ENCODE peak calls at places on chromosomes 7 and 10, in nine cellular contexts. C, H, G, T, M, N, W, A and R are unnamed samples.

GRCh38 chr10:127424594-127425264 is 124.4 kb upstream of the NPS start:
- DNase-seq in C (no peak), H (no peak), G (no peak), T (no peak), M (no peak), N (no peak), W (peak; percentile 44), A (no peak), R (no peak)

GRCh38 chr10:37109000-37109399 is 16.4 kb upstream of the ANKRD30A start:
- DNase-seq in C (no peak), H (no peak), G (no peak), T (peak; percentile 41), M (no peak), N (no peak), W (no peak), A (no peak), R (no peak)

GRCh38 chr10:77392236-77392721 is 245.3 kb downstream of the KCNMA1 start:
- DNase-seq in C (no peak), H (no peak), G (peak; percentile 42), T (no peak), M (no peak), N (no peak), W (peak; percentile 72), A (no peak), R (no peak)

GRCh38 chr7:30687604-30688003 is 5.3 kb upstream of the CRHR2 start:
- DNase-seq in C (no peak), H (no peak), G (no peak), T (no peak), M (no peak), N (no peak), W (no peak), A (no peak), R (no peak)

GRCh38 chr7:104137971-104138370 is 69.8 kb downstream of the ORC5 start:
- DNase-seq in C (no peak), H (no peak), G (no peak), T (no peak), M (no peak), N (no peak), W (peak; percentile 68), A (no peak), R (no peak)

GRCh38 chr10:50551894-50552293 is 71.9 kb downstream of the SGMS1 start:
- DNase-seq in C (no peak), H (no peak), G (no peak), T (no peak), M (no peak), N (no peak), W (no peak), A (no peak), R (no peak)

GRCh38 chr7:149783386-149784250 is 10.2 kb upstream of the ZNF467 start:
- DNase-seq in C (peak; percentile 66), H (no peak), G (no peak), T (no peak), M (no peak), N (peak; percentile 44), W (no peak), A (no peak), R (no peak)

GRCh38 chr7:1418505-1419309 is 40.6 kb downstream of the MICALL2 start:
- DNase-seq in C (peak; percentile 89), H (no peak), G (peak; percentile 18), T (peak; percentile 15), M (peak; percentile 41), N (no peak), W (no peak), A (no peak), R (peak; percentile 75)

GRCh38 chr10:119207713-119208552 is 562 bp downstream of the GRK5 start:
- DNase-seq in C (peak; percentile 66), H (peak; percentile 56), G (peak; percentile 59), T (peak; percentile 39), M (no peak), N (peak; percentile 82), W (peak; percentile 53), A (no peak), R (peak; percentile 54)

GRCh38 chr10:65341323-65341922 is 1584.4 kb upstream of the LRRTM3 start:
- DNase-seq in C (no peak), H (no peak), G (no peak), T (peak; percentile 67), M (no peak), N (no peak), W (peak; percentile 18), A (no peak), R (no peak)

GRCh38 chr10:31728698-31729224 is 199.9 kb downstream of the ARHGAP12 start:
- DNase-seq in C (no peak), H (no peak), G (peak; percentile 31), T (no peak), M (no peak), N (no peak), W (no peak), A (no peak), R (no peak)

GRCh38 chr7:151550601-151551286 is 31.0 kb upstream of the RHEB start:
- DNase-seq in C (no peak), H (no peak), G (no peak), T (no peak), M (no peak), N (no peak), W (peak; percentile 82), A (no peak), R (no peak)

GRCh38 chr7:83162402-83163256 is at the start of gene PCLO:
- DNase-seq in C (peak; percentile 91), H (peak; percentile 73), G (peak; percentile 99), T (peak; percentile 91), M (peak; percentile 62), N (peak; percentile 73), W (peak; percentile 1), A (no peak), R (peak; percentile 97)

GRCh38 chr10:92594194-92594593 is 1.3 kb downstream of the KIF11 start:
- DNase-seq in C (no peak), H (no peak), G (no peak), T (peak; percentile 29), M (no peak), N (no peak), W (no peak), A (no peak), R (no peak)

GRCh38 chr7:151351967-151352366 is 10.4 kb downstream of the NUB1 start:
- DNase-seq in C (no peak), H (peak; percentile 44), G (no peak), T (no peak), M (no peak), N (no peak), W (no peak), A (no peak), R (no peak)

GRCh38 chr10:126686271-126686670 is 15.8 kb upstream of the C10orf90 start:
- DNase-seq in C (no peak), H (no peak), G (no peak), T (no peak), M (no peak), N (no peak), W (no peak), A (no peak), R (no peak)

GRCh38 chr7:8217200-8218068 is 44.5 kb downstream of the ICA1 start:
- DNase-seq in C (peak; percentile 42), H (peak; percentile 13), G (peak; percentile 70), T (peak; percentile 79), M (peak; percentile 70), N (no peak), W (peak; percentile 72), A (peak; percentile 55), R (peak; percentile 52)

GRCh38 chr7:151342811-151343210 is 1.2 kb downstream of the NUB1 start:
- DNase-seq in C (no peak), H (no peak), G (no peak), T (no peak), M (no peak), N (no peak), W (no peak), A (no peak), R (no peak)

GRCh38 chr7:81583882-81584533 is 185.8 kb downstream of the HGF start:
- DNase-seq in C (no peak), H (no peak), G (no peak), T (no peak), M (no peak), N (no peak), W (peak; percentile 29), A (peak; percentile 35), R (no peak)

GRCh38 chr7:122260336-122260735 is 44.2 kb downstream of the FEZF1 start:
- DNase-seq in C (no peak), H (no peak), G (peak; percentile 13), T (no peak), M (no peak), N (no peak), W (no peak), A (no peak), R (no peak)

GRCh38 chr7:100575746-100576383 is 2.2 kb upstream of the SAP25 start:
- DNase-seq in C (no peak), H (no peak), G (no peak), T (no peak), M (no peak), N (peak; percentile 48), W (no peak), A (no peak), R (no peak)

GRCh38 chr10:11434323-11434722 is 177.1 kb downstream of the USP6NL start:
- DNase-seq in C (peak; percentile 65), H (no peak), G (no peak), T (no peak), M (peak; percentile 2), N (no peak), W (no peak), A (peak; percentile 19), R (no peak)